ENCODE peak calls at places on chromosome X, in four cellular contexts. One of them, this sample, is unnamed.

GRCh38 chrX:124401696-124402095 is 55.3 kb downstream of the SH2D1A start:
- DNase-seq in K562: no peak
- DNase-seq in HCT116: no peak
- DNase-seq in GM12878: no peak
- DNase-seq in this sample: no peak

GRCh38 chrX:49884290-49884862 is 5.1 kb downstream of the USP27X start:
- DNase-seq in HCT116: peak; percentile 26
- DNase-seq in K562: peak; percentile 40
- DNase-seq in GM12878: peak; percentile 7
- DNase-seq in this sample: peak; percentile 38

GRCh38 chrX:129529685-129530281 is 6.5 kb upstream of the SMARCA1 start:
- DNase-seq in K562: no peak
- DNase-seq in GM12878: no peak
- DNase-seq in HCT116: no peak
- DNase-seq in this sample: no peak

GRCh38 chrX:37666516-37666915 is 19.1 kb upstream of the XK start:
- DNase-seq in K562: no peak
- DNase-seq in HCT116: no peak
- DNase-seq in GM12878: no peak
- DNase-seq in this sample: no peak

GRCh38 chrX:132810964-132811712 is 147.3 kb downstream of the HS6ST2 start:
- DNase-seq in HCT116: no peak
- DNase-seq in K562: no peak
- DNase-seq in GM12878: no peak
- DNase-seq in this sample: no peak

GRCh38 chrX:41559662-41560061 is 112.5 kb downstream of the NYX start:
- DNase-seq in GM12878: no peak
- DNase-seq in K562: peak; percentile 16
- DNase-seq in HCT116: no peak
- DNase-seq in this sample: no peak

GRCh38 chrX:133776072-133776471 is 209.3 kb downstream of the GPC3 start:
- DNase-seq in K562: peak; percentile 40
- DNase-seq in GM12878: no peak
- DNase-seq in HCT116: no peak
- DNase-seq in this sample: no peak

GRCh38 chrX:12013220-12013619 is 125.1 kb upstream of the FRMPD4 start:
- DNase-seq in GM12878: no peak
- DNase-seq in K562: no peak
- DNase-seq in HCT116: no peak
- DNase-seq in this sample: no peak

GRCh38 chrX:40267334-40268118 is 169.8 kb upstream of the BCOR start:
- DNase-seq in HCT116: no peak
- DNase-seq in K562: no peak
- DNase-seq in GM12878: peak; percentile 19
- DNase-seq in this sample: no peak
- TF ChIP-seq REST in HCT116: no peak
- TF ChIP-seq REST in K562: no peak
- TF ChIP-seq REST in GM12878: no peak
- TF ChIP-seq REST in this sample: no peak

GRCh38 chrX:72129661-72130060 is 2.1 kb downstream of the RTL5 start:
- DNase-seq in HCT116: no peak
- DNase-seq in K562: no peak
- DNase-seq in GM12878: no peak
- DNase-seq in this sample: no peak
- H3K27me3 ChIP-seq in HCT116: no peaks in the 10 kb centered on the region
- H3K27me3 ChIP-seq in K562: no peaks in the 10 kb centered on the region
- H3K27me3 ChIP-seq in GM12878: peaks cover 8% of the 10 kb centered on the region
- H3K27me3 ChIP-seq in this sample: peaks cover 2% of the 10 kb centered on the region

GRCh38 chrX:48575642-48576041 is 1.4 kb downstream of the RBM3 start:
- DNase-seq in K562: no peak
- DNase-seq in HCT116: no peak
- DNase-seq in GM12878: no peak
- DNase-seq in this sample: no peak

GRCh38 chrX:48576108-48576507 is 1.8 kb downstream of the RBM3 start:
- DNase-seq in HCT116: no peak
- DNase-seq in K562: no peak
- DNase-seq in GM12878: no peak
- DNase-seq in this sample: no peak

GRCh38 chrX:48573690-48574269 is 504 bp upstream of the RBM3 start:
- DNase-seq in K562: peak; percentile 58
- DNase-seq in HCT116: no peak
- DNase-seq in GM12878: no peak
- DNase-seq in this sample: no peak

GRCh38 chrX:48578661-48579128 is 4.4 kb downstream of the RBM3 start:
- DNase-seq in HCT116: no peak
- DNase-seq in GM12878: no peak
- DNase-seq in K562: no peak
- DNase-seq in this sample: no peak

DNA sequence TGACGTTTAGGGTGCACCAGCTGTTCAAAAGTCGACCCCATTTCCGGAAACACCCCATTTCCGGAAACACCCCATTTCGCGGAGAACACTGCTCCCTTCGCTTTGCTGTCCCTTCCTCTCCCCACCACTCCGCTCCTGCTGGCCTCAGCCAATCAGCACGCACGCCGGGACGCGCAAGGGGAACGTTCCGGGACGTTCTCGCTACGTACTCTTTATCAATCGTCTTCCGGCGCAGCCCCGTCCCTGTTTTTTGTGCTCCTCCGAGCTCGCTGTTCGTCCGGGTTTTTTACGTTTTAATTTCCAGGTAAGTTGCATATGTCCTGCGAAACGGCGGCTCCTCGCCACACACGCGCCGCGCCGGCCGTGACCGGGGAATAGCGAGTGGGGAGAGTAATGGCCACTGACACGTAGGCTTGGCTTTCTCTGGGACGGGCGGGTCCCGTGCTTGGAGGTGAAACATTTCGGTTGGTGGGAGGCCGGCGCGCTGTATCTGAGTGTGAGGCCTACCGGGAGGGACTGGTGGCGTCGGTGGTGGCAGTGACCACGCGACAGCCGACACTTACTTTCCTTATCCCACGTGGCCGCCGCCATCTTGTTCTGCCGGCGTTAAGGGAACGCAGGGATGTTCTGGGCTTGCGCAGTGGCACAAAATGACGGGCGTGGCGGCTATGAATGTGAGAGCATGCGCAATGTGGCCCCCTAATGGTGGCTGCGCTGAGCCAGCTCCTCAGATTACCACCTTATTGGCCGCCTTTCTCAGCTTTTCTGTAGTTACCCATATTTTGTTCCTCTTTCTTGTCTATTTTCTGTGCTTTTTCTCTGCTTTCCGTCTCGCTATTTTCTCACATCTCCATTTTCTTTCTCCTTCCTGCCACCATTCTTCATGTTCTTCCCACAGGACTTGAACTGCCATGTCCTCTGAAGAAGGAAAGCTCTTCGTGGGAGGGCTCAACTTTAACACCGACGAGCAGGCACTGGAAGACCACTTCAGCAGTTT is at the start of gene RBM3:
- DNase-seq in GM12878: peak; percentile 83
- DNase-seq in HCT116: peak; percentile 77
- DNase-seq in K562: peak; percentile 90
- DNase-seq in this sample: peak; percentile 81
- TF ChIP-seq REST in GM12878: no peak
- TF ChIP-seq REST in HCT116: no peak
- TF ChIP-seq REST in K562: no peak
- TF ChIP-seq REST in this sample: no peak

GRCh38 chrX:148568763-148569162 is 68.3 kb downstream of the AFF2 start:
- DNase-seq in K562: no peak
- DNase-seq in HCT116: no peak
- DNase-seq in GM12878: no peak
- DNase-seq in this sample: no peak

GRCh38 chrX:148573119-148573518 is 72.7 kb downstream of the AFF2 start:
- DNase-seq in HCT116: no peak
- DNase-seq in K562: no peak
- DNase-seq in GM12878: no peak
- DNase-seq in this sample: no peak

GRCh38 chrX:148574247-148574973 is 74.0 kb downstream of the AFF2 start:
- DNase-seq in HCT116: no peak
- DNase-seq in GM12878: peak; percentile 2
- DNase-seq in K562: no peak
- DNase-seq in this sample: no peak

GRCh38 chrX:148567779-148568178 is 67.4 kb downstream of the AFF2 start:
- DNase-seq in GM12878: no peak
- DNase-seq in HCT116: no peak
- DNase-seq in K562: no peak
- DNase-seq in this sample: no peak

GRCh38 chrX:148572332-148572731 is 71.9 kb downstream of the AFF2 start:
- DNase-seq in GM12878: no peak
- DNase-seq in HCT116: no peak
- DNase-seq in K562: no peak
- DNase-seq in this sample: no peak
- H3K27me3 ChIP-seq in GM12878: no peaks in the 10 kb centered on the region
- H3K27me3 ChIP-seq in HCT116: no peaks in the 10 kb centered on the region
- H3K27me3 ChIP-seq in K562: no peaks in the 10 kb centered on the region
- H3K27me3 ChIP-seq in this sample: no peaks in the 10 kb centered on the region

GRCh38 chrX:15173411-15173810 is 96.5 kb downstream of the ASB9 start:
- DNase-seq in HCT116: no peak
- DNase-seq in GM12878: no peak
- DNase-seq in K562: no peak
- DNase-seq in this sample: no peak

GRCh38 chrX:15165832-15166231 is 104.1 kb downstream of the ASB9 start:
- DNase-seq in K562: peak; percentile 13
- DNase-seq in HCT116: no peak
- DNase-seq in GM12878: no peak
- DNase-seq in this sample: no peak

GRCh38 chrX:15167826-15168225 is 102.1 kb downstream of the ASB9 start:
- DNase-seq in K562: no peak
- DNase-seq in HCT116: no peak
- DNase-seq in GM12878: no peak
- DNase-seq in this sample: no peak

DNA sequence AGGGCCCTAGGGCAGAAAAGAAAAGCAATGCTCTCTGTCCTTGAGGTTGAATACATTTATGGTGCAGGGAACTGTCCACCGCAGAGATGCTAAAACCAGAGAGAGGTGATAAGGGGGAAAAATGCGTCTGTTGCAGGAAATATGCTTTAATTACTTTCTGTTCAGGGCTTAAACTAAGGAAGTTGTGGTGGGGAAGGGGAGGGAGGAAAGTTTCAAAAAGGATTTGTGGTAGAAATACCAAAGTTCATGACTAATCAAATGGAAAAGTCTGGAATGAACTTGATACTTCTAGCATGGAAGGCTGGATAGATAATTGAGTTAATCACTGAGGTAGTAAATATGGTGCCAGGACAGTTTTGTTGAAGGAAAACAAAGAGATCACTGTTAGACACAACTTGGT is 99.0 kb downstream of the ASB9 start:
- DNase-seq in HCT116: no peak
- DNase-seq in K562: no peak
- DNase-seq in GM12878: no peak
- DNase-seq in this sample: no peak
- TF ChIP-seq REST in HCT116: no peak
- TF ChIP-seq REST in K562: no peak
- TF ChIP-seq REST in GM12878: no peak
- TF ChIP-seq REST in this sample: no peak

GRCh38 chrX:72097081-72097480 is 34.6 kb downstream of the RTL5 start:
- DNase-seq in K562: no peak
- DNase-seq in GM12878: no peak
- DNase-seq in HCT116: no peak
- DNase-seq in this sample: no peak

GRCh38 chrX:72100051-72100755 is 31.5 kb downstream of the RTL5 start:
- DNase-seq in K562: no peak
- DNase-seq in GM12878: no peak
- DNase-seq in HCT116: no peak
- DNase-seq in this sample: no peak

GRCh38 chrX:72100824-72101351 is 30.8 kb downstream of the RTL5 start:
- DNase-seq in GM12878: peak; percentile 70
- DNase-seq in K562: no peak
- DNase-seq in HCT116: no peak
- DNase-seq in this sample: no peak

GRCh38 chrX:72095370-72095769 is 36.3 kb downstream of the RTL5 start:
- DNase-seq in GM12878: no peak
- DNase-seq in HCT116: no peak
- DNase-seq in K562: no peak
- DNase-seq in this sample: no peak

GRCh38 chrX:72094894-72095293 is 36.8 kb downstream of the RTL5 start:
- DNase-seq in HCT116: no peak
- DNase-seq in GM12878: no peak
- DNase-seq in K562: peak; percentile 24
- DNase-seq in this sample: no peak
- H3K27me3 ChIP-seq in HCT116: no peaks in the 10 kb centered on the region
- H3K27me3 ChIP-seq in GM12878: no peaks in the 10 kb centered on the region
- H3K27me3 ChIP-seq in K562: no peaks in the 10 kb centered on the region
- H3K27me3 ChIP-seq in this sample: no peaks in the 10 kb centered on the region